ENCODE peak calls at places on chromosomes 16 and 17, in nine cellular contexts. Q is activated CD8-positive, alpha-beta T cell treated with anti-CD3 and anti-CD28 coated beads for 36 hours; V is sigmoid colon; F is GM06990; U is OCI-LY7; A is fibroblast of pulmonary artery; C is heart right ventricle; S is adrenal gland; R is neural crest cell. Y is an unnamed sample.

GRCh38 chr17:76404976-76405563 is 20.7 kb downstream of the SPHK1 start:
- DNase-seq in Q (no peak), V (no peak), F (no peak), U (no peak), A (no peak), C (peak), S (no peak), R (no peak), Y (no peak)

GRCh38 chr16:20611975-20612471 is 35.9 kb upstream of the ACSM2B start:
- DNase-seq in Q (no peak), V (peak), F (no peak), U (no peak), A (no peak), C (peak), S (no peak), R (no peak), Y (no peak)

GRCh38 chr17:382644-383533 is 30.3 kb upstream of the RPH3AL start:
- DNase-seq in Q (no peak), V (peak), F (no peak), U (no peak), A (peak), C (no peak), S (peak), R (peak), Y (no peak)

GRCh38 chr16:70726869-70727494 is 41.1 kb upstream of the MTSS2 start:
- DNase-seq in Q (no peak), V (peak), F (no peak), U (no peak), A (no peak), C (peak), S (no peak), R (no peak), Y (no peak)

GRCh38 chr16:89482087-89482823 is 8.1 kb downstream of the ANKRD11 start:
- DNase-seq in Q (no peak), V (no peak), F (no peak), U (no peak), A (no peak), C (no peak), S (no peak), R (no peak), Y (no peak)

GRCh38 chr17:77394540-77395295 is 253.9 kb downstream of the SEC14L1 start:
- DNase-seq in Q (no peak), V (no peak), F (no peak), U (no peak), A (peak), C (no peak), S (no peak), R (peak), Y (no peak)

GRCh38 chr16:85153656-85154091 is 41.4 kb upstream of the CIBAR2 start:
- DNase-seq in Q (no peak), V (no peak), F (no peak), U (no peak), A (no peak), C (peak), S (no peak), R (no peak), Y (no peak)

GRCh38 chr17:77492446-77493237 is 351.9 kb downstream of the SEC14L1 start:
- DNase-seq in Q (peak), V (peak), F (peak), U (no peak), A (no peak), C (no peak), S (peak), R (no peak), Y (no peak)

GRCh38 chr16:72222503-72222902 is 50.5 kb upstream of the PMFBP1 start:
- DNase-seq in Q (no peak), V (no peak), F (no peak), U (no peak), A (no peak), C (no peak), S (no peak), R (no peak), Y (no peak)

GRCh38 chr17:70006159-70006558 is 68.9 kb upstream of the KCNJ16 start:
- DNase-seq in Q (no peak), V (no peak), F (no peak), U (no peak), A (peak), C (no peak), S (no peak), R (no peak), Y (no peak)

GRCh38 chr16:715448-716249 is 731 bp downstream of the METRN start:
- DNase-seq in Q (no peak), V (no peak), F (no peak), U (peak), A (no peak), C (no peak), S (no peak), R (no peak), Y (no peak)
- TF ChIP-seq CTCF in Q (peak), V (no peak), F (no peak), U (peak), A (no peak), C (peak), S (no peak), R (peak), Y (no peak)

GRCh38 chr17:39981207-39982068 is 831 bp downstream of the PSMD3 start:
- DNase-seq in Q (no peak), V (no peak), F (no peak), U (peak), A (no peak), C (no peak), S (no peak), R (no peak), Y (no peak)
- TF ChIP-seq CTCF in Q (no peak), V (no peak), F (peak), U (no peak), A (no peak), C (no peak), S (no peak), R (no peak), Y (no peak)

GRCh38 chr16:56258508-56259424 is 67.5 kb downstream of the GNAO1 start:
- DNase-seq in Q (no peak), V (peak), F (no peak), U (no peak), A (no peak), C (no peak), S (no peak), R (no peak), Y (no peak)

GRCh38 chr16:56257260-56257659 is 66.0 kb downstream of the GNAO1 start:
- DNase-seq in Q (no peak), V (peak), F (no peak), U (no peak), A (no peak), C (peak), S (no peak), R (no peak), Y (no peak)

GRCh38 chr16:56257666-56258359 is 66.5 kb downstream of the GNAO1 start:
- DNase-seq in Q (no peak), V (peak), F (no peak), U (no peak), A (no peak), C (no peak), S (no peak), R (no peak), Y (no peak)

GRCh38 chr16:56252835-56253234 is 61.5 kb downstream of the GNAO1 start:
- DNase-seq in Q (no peak), V (peak), F (no peak), U (no peak), A (no peak), C (peak), S (no peak), R (no peak), Y (no peak)

GRCh38 chr16:56255904-56256303 is 64.6 kb downstream of the GNAO1 start:
- DNase-seq in Q (no peak), V (no peak), F (no peak), U (no peak), A (no peak), C (no peak), S (no peak), R (no peak), Y (no peak)
- TF ChIP-seq CTCF in Q (no peak), V (no peak), F (no peak), U (no peak), A (no peak), C (no peak), S (no peak), R (no peak), Y (no peak)

GRCh38 chr16:81936209-81936608 is 75.1 kb downstream of the SDR42E1 start:
- DNase-seq in Q (no peak), V (no peak), F (no peak), U (no peak), A (no peak), C (no peak), S (no peak), R (no peak), Y (no peak)

GRCh38 chr16:81929841-81930240 is 81.4 kb downstream of the SDR42E1 start:
- DNase-seq in Q (no peak), V (no peak), F (no peak), U (no peak), A (no peak), C (no peak), S (no peak), R (no peak), Y (no peak)

GRCh38 chr16:81928975-81929374 is 82.3 kb downstream of the SDR42E1 start:
- DNase-seq in Q (peak), V (no peak), F (no peak), U (no peak), A (no peak), C (no peak), S (no peak), R (no peak), Y (no peak)

GRCh38 chr16:81931927-81932326 is 79.3 kb downstream of the SDR42E1 start:
- DNase-seq in Q (no peak), V (no peak), F (no peak), U (no peak), A (no peak), C (no peak), S (no peak), R (no peak), Y (no peak)

DNA sequence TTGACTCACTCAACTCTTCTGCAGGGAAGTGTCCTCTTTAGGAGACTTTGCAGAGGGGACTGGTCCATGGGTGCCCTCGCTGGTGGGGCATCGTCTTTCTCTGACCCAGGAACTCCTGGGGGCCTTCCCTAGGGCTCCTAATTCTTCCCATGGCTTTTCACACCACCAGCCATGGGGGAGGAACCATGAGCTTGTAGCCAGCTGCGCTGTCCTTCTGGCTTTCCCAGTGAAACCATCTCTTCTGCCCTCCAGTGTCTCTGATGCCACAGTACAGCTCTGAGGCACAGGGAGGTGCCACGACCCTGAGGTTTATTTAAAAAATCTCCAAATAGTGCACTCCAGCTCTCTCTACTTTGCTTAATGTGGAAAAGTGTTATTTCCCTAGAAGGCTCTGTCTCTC is 78.6 kb downstream of the SDR42E1 start:
- DNase-seq in Q (no peak), V (no peak), F (no peak), U (no peak), A (no peak), C (no peak), S (no peak), R (no peak), Y (no peak)
- TF ChIP-seq CTCF in Q (no peak), V (no peak), F (no peak), U (no peak), A (no peak), C (no peak), S (no peak), R (no peak), Y (no peak)

DNA sequence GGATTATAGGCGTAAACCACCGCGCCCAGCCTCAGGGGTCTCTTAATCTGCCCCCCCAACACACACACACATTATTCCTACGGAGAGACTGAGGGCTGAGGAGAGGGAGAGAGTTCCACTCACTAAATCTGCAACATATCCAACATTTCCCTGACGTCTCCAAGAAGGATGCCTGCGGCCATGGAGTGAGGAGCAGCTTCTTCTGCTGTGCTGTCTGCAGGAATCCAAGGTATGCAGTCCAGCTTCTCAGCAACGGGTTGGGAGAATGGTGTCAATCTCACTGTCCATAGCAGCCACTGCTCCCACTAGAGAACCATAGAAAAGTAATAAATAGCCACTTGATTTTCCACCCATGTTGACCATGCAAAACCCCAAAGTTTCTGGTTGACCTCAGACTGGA is 5.1 kb upstream of the PLXDC1 start:
- DNase-seq in Q (no peak), V (no peak), F (no peak), U (no peak), A (peak), C (no peak), S (no peak), R (no peak), Y (no peak)
- TF ChIP-seq CTCF in Q (no peak), V (no peak), F (no peak), U (no peak), A (no peak), C (no peak), S (no peak), R (no peak), Y (no peak)

DNA sequence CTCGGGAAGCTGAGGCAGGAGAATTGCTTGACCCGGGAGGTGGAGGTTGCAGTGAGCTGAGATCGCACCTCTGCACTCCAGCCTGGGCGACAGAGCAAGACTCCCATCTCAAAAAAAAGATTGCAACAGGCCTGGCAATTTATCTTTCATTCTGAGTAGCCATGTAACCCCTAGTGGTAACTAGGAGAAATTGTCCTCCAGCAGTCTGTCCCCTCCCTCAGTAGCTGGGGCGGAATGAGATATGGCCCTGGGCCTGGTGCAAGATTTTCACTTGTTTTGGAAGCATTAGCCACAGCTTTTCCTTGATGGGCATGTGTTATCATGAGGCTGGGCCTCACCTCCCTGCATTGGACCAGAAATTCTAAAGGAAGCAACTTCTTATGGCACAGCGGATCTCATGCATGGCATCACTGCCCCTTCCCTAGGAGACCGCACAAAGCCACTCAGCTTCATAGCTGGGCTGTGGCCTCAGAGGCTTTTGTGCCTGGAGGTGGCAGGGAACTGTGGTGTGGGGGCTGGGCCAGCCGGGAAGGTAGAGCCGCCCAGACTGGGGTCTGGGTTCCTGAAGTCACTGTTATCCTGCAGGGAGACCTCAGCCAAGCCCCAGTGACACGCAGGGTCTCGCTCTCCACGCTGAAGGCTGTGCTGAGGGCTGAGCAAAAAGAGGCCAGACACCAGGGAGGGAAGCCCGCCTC is 13.4 kb downstream of the NATD1 start:
- DNase-seq in Q (no peak), V (no peak), F (no peak), U (peak), A (peak), C (no peak), S (no peak), R (no peak), Y (no peak)
- TF ChIP-seq CTCF in Q (peak), V (no peak), F (peak), U (peak), A (peak), C (peak), S (peak), R (peak), Y (no peak)

GRCh38 chr17:35986643-35987042 is at the start of gene CCL14:
- DNase-seq in Q (no peak), V (no peak), F (no peak), U (no peak), A (no peak), C (no peak), S (no peak), R (no peak), Y (no peak)
- TF ChIP-seq CTCF in Q (no peak), V (no peak), F (no peak), U (no peak), A (no peak), C (no peak), S (no peak), R (no peak), Y (no peak)

Y was measured in omental fat pad.